ENCODE peak calls at places on chromosomes 4 and X, in seven cellular contexts. One of them, this sample, is unnamed.
A peak's percentile ranks its signal among the peaks of the same experiment; 100 is the strongest.

GRCh38 chrX:94424456-94424855 is 750.5 kb downstream of the FAM133A start:
- DNase-seq in Ammon's horn: no peak
- DNase-seq in NCI-H1436 treated with DMSO at 0.1 percent for 48 hours: no peak
- DNase-seq in mesothelial cell of epicardium: no peak
- DNase-seq in uterus: no peak
- DNase-seq in fibroblast of lung: no peak
- DNase-seq in cerebellum: no peak
- DNase-seq in this sample: no peak

GRCh38 chrX:318739-319578 is at the start of gene GTPBP6:
- DNase-seq in Ammon's horn: peak; percentile 100
- DNase-seq in NCI-H1436 treated with DMSO at 0.1 percent for 48 hours: no peak
- DNase-seq in mesothelial cell of epicardium: peak; percentile 100
- DNase-seq in uterus: peak; percentile 100
- DNase-seq in fibroblast of lung: peak; percentile 99
- DNase-seq in cerebellum: peak; percentile 99
- DNase-seq in this sample: peak; percentile 100

GRCh38 chrX:111349934-111350333 is 62.1 kb downstream of the DCX start:
- DNase-seq in Ammon's horn: no peak
- DNase-seq in NCI-H1436 treated with DMSO at 0.1 percent for 48 hours: no peak
- DNase-seq in mesothelial cell of epicardium: no peak
- DNase-seq in uterus: no peak
- DNase-seq in fibroblast of lung: no peak
- DNase-seq in cerebellum: no peak
- DNase-seq in this sample: no peak

GRCh38 chr4:165192956-165193355 is 14.4 kb upstream of the KLHL2 start:
- DNase-seq in Ammon's horn: no peak
- DNase-seq in NCI-H1436 treated with DMSO at 0.1 percent for 48 hours: no peak
- DNase-seq in mesothelial cell of epicardium: no peak
- DNase-seq in uterus: no peak
- DNase-seq in fibroblast of lung: no peak
- DNase-seq in cerebellum: no peak
- DNase-seq in this sample: no peak

GRCh38 chrX:23694606-23695005 is 27.3 kb downstream of the PRDX4 start:
- DNase-seq in Ammon's horn: peak; percentile 64
- DNase-seq in NCI-H1436 treated with DMSO at 0.1 percent for 48 hours: no peak
- DNase-seq in mesothelial cell of epicardium: peak; percentile 27
- DNase-seq in uterus: peak; percentile 41
- DNase-seq in fibroblast of lung: peak; percentile 37
- DNase-seq in cerebellum: peak; percentile 32
- DNase-seq in this sample: peak; percentile 57

GRCh38 chr4:159655547-159655946 is 552.7 kb downstream of the RAPGEF2 start:
- DNase-seq in Ammon's horn: no peak
- DNase-seq in NCI-H1436 treated with DMSO at 0.1 percent for 48 hours: no peak
- DNase-seq in mesothelial cell of epicardium: no peak
- DNase-seq in uterus: no peak
- DNase-seq in fibroblast of lung: peak; percentile 99
- DNase-seq in cerebellum: no peak
- DNase-seq in this sample: no peak

GRCh38 chr4:55446578-55446922 is 50.8 kb downstream of the TMEM165 start:
- DNase-seq in Ammon's horn: no peak
- DNase-seq in NCI-H1436 treated with DMSO at 0.1 percent for 48 hours: no peak
- DNase-seq in mesothelial cell of epicardium: no peak
- DNase-seq in uterus: no peak
- DNase-seq in fibroblast of lung: peak; percentile 39
- DNase-seq in cerebellum: no peak
- DNase-seq in this sample: no peak

GRCh38 chr4:70559216-70559830 is 32.7 kb upstream of the AMBN start:
- DNase-seq in Ammon's horn: peak; percentile 76
- DNase-seq in NCI-H1436 treated with DMSO at 0.1 percent for 48 hours: no peak
- DNase-seq in mesothelial cell of epicardium: no peak
- DNase-seq in uterus: peak; percentile 21
- DNase-seq in fibroblast of lung: peak; percentile 31
- DNase-seq in cerebellum: peak; percentile 10
- DNase-seq in this sample: no peak

GRCh38 chrX:53072418-53073114 is 9.6 kb upstream of the TSPYL2 start:
- DNase-seq in Ammon's horn: no peak
- DNase-seq in NCI-H1436 treated with DMSO at 0.1 percent for 48 hours: no peak
- DNase-seq in mesothelial cell of epicardium: no peak
- DNase-seq in uterus: no peak
- DNase-seq in fibroblast of lung: no peak
- DNase-seq in cerebellum: no peak
- DNase-seq in this sample: no peak

GRCh38 chrX:39705299-39705698 is 392.5 kb downstream of the BCOR start:
- DNase-seq in Ammon's horn: no peak
- DNase-seq in NCI-H1436 treated with DMSO at 0.1 percent for 48 hours: no peak
- DNase-seq in mesothelial cell of epicardium: no peak
- DNase-seq in uterus: peak; percentile 83
- DNase-seq in fibroblast of lung: peak; percentile 89
- DNase-seq in cerebellum: peak; percentile 30
- DNase-seq in this sample: peak; percentile 75

GRCh38 chr4:146654976-146655761 is 16.5 kb downstream of the POU4F2 start:
- DNase-seq in Ammon's horn: no peak
- DNase-seq in NCI-H1436 treated with DMSO at 0.1 percent for 48 hours: no peak
- DNase-seq in mesothelial cell of epicardium: no peak
- DNase-seq in uterus: no peak
- DNase-seq in fibroblast of lung: peak; percentile 21
- DNase-seq in cerebellum: peak; percentile 10
- DNase-seq in this sample: peak; percentile 19

GRCh38 chrX:40671126-40671525 is 23.8 kb upstream of the CXorf38 start:
- DNase-seq in Ammon's horn: no peak
- DNase-seq in NCI-H1436 treated with DMSO at 0.1 percent for 48 hours: no peak
- DNase-seq in mesothelial cell of epicardium: no peak
- DNase-seq in uterus: no peak
- DNase-seq in fibroblast of lung: peak; percentile 21
- DNase-seq in cerebellum: no peak
- DNase-seq in this sample: no peak

This sample was measured in left cardiac atrium.